ENCODE peak calls at places on chromosome 11, in seven cellular contexts. S is Peyer's patch, P is IMR-90, W is vagina, Q is heart left ventricle, B is A549, Z is adrenal gland. C is an unnamed sample.

GRCh38 chr11:95074806-95075563 is 8.3 kb downstream of the SRSF8 start:
- DNase-seq in S (peak; percentile 75), W (no peak), Q (peak; percentile 88), P (no peak), Z (peak; percentile 93), B (no peak), C (peak; percentile 48)

GRCh38 chr11:116808262-116809175 is 14.6 kb downstream of the APOA4 start:
- DNase-seq in S (peak; percentile 75), W (no peak), P (peak; percentile 32), B (no peak), Z (no peak), Q (no peak), C (no peak)

GRCh38 chr11:68704887-68705286 is 20.5 kb downstream of the GAL start:
- DNase-seq in S (no peak), B (no peak), Z (no peak), Q (no peak), P (no peak), W (no peak), C (no peak)

GRCh38 chr11:17652556-17652955 is 66.8 kb upstream of the MYOD1 start:
- DNase-seq in B (no peak), Q (no peak), P (no peak), S (no peak), W (no peak), Z (no peak), C (no peak)

GRCh38 chr11:20112291-20113146 is 47.8 kb downstream of the DBX1 start:
- DNase-seq in Z (peak; percentile 89), P (peak; percentile 97), S (peak; percentile 87), B (peak; percentile 90), W (peak; percentile 97), Q (peak; percentile 91), C (peak; percentile 66)

GRCh38 chr11:26847977-26848376 is 126.1 kb upstream of the SLC5A12 start:
- DNase-seq in P (no peak), S (no peak), W (no peak), B (no peak), Q (no peak), Z (no peak), C (no peak)

GRCh38 chr11:71454470-71455113 is 1.6 kb downstream of the NADSYN1 start:
- DNase-seq in B (no peak), Z (no peak), P (no peak), W (no peak), S (peak; percentile 62), Q (no peak), C (no peak)

GRCh38 chr11:122159173-122159701 is 43.2 kb upstream of the BLID start:
- DNase-seq in B (no peak), P (peak; percentile 65), Q (peak; percentile 38), Z (no peak), W (no peak), S (no peak), C (peak; percentile 56)

GRCh38 chr11:45921561-45922424 is 663 bp upstream of the LARGE2 start:
- DNase-seq in B (no peak), Z (no peak), P (no peak), Q (no peak), S (peak; percentile 61), W (no peak), C (no peak)

GRCh38 chr11:30712749-30713148 is 126.6 kb upstream of the MPPED2 start:
- DNase-seq in Q (no peak), Z (no peak), B (no peak), W (no peak), S (no peak), P (no peak), C (no peak)

GRCh38 chr11:132026746-132027145 is 656.3 kb downstream of the NTM start:
- DNase-seq in W (no peak), S (no peak), Z (no peak), P (no peak), Q (no peak), B (no peak), C (no peak)

GRCh38 chr11:107963091-107963490 is 34.8 kb downstream of the RAB39A start:
- DNase-seq in P (no peak), B (no peak), S (no peak), W (no peak), Q (no peak), Z (no peak), C (no peak)

GRCh38 chr11:10688401-10688800 is 5.2 kb downstream of the IRAG1 start:
- DNase-seq in B (peak; percentile 18), Q (no peak), W (no peak), Z (no peak), S (no peak), P (peak; percentile 34), C (no peak)

GRCh38 chr11:78910322-78910721 is 335.7 kb upstream of the NARS2 start:
- DNase-seq in P (no peak), Q (no peak), S (no peak), B (no peak), W (no peak), Z (no peak), C (no peak)

GRCh38 chr11:116135897-116136296 is 631.7 kb upstream of the CADM1 start:
- DNase-seq in W (no peak), Q (no peak), S (no peak), Z (no peak), P (no peak), B (no peak), C (no peak)

GRCh38 chr11:122019908-122020694 is 95.9 kb downstream of the BLID start:
- DNase-seq in S (no peak), P (no peak), Z (no peak), Q (no peak), B (no peak), W (no peak), C (no peak)

GRCh38 chr11:32213223-32213622 is 122.3 kb downstream of the RCN1 start:
- DNase-seq in Z (no peak), B (no peak), P (peak; percentile 74), Q (no peak), W (peak; percentile 44), S (no peak), C (no peak)

GRCh38 chr11:87281496-87281895 is 243.8 kb downstream of the TMEM135 start:
- DNase-seq in Q (no peak), Z (no peak), B (no peak), S (no peak), P (peak; percentile 77), W (no peak), C (no peak)

GRCh38 chr11:9748361-9748970 is 84.6 kb downstream of the SWAP70 start:
- DNase-seq in B (peak; percentile 89), W (no peak), P (peak; percentile 79), Z (peak; percentile 83), S (peak; percentile 64), Q (peak; percentile 57), C (no peak)

GRCh38 chr11:101552893-101553292 is 30.9 kb downstream of the TRPC6 start:
- DNase-seq in Q (no peak), S (no peak), P (no peak), Z (no peak), W (no peak), B (no peak), C (no peak)

GRCh38 chr11:45945392-45945999 is 23.0 kb downstream of the LARGE2 start:
- DNase-seq in P (no peak), Z (no peak), Q (no peak), W (no peak), S (no peak), B (no peak), C (no peak)

GRCh38 chr11:118383657-118384056 is 17.7 kb upstream of the ATP5MG start:
- DNase-seq in Z (no peak), B (no peak), S (no peak), P (no peak), Q (no peak), W (no peak), C (no peak)

GRCh38 chr11:17851697-17852096 is 117.1 kb downstream of the KCNC1 start:
- DNase-seq in P (no peak), Z (no peak), Q (no peak), W (no peak), B (no peak), S (no peak), C (no peak)

GRCh38 chr11:66892926-66893325 is 36.1 kb downstream of the LRFN4 start:
- DNase-seq in W (no peak), Q (no peak), S (no peak), Z (no peak), B (no peak), P (peak; percentile 58), C (no peak)

GRCh38 chr11:78099671-78100070 is 20.0 kb upstream of the NDUFC2 start:
- DNase-seq in S (no peak), Q (no peak), Z (no peak), W (no peak), B (no peak), P (no peak), C (no peak)

GRCh38 chr11:73195191-73196007 is 22.7 kb upstream of the P2RY2 start:
- DNase-seq in Z (peak; percentile 56), Q (no peak), S (peak; percentile 72), B (peak; percentile 64), P (no peak), W (peak; percentile 83), C (no peak)
- H3K27ac ChIP-seq in Z (no peak overlapping the region), Q (no peak overlapping the region), S (peak overlapping the region; percentile 79), B (peak overlapping the region; percentile 78), P (no peak overlapping the region), W (peak overlapping the region; percentile 6), C (no peak overlapping the region)

DNA sequence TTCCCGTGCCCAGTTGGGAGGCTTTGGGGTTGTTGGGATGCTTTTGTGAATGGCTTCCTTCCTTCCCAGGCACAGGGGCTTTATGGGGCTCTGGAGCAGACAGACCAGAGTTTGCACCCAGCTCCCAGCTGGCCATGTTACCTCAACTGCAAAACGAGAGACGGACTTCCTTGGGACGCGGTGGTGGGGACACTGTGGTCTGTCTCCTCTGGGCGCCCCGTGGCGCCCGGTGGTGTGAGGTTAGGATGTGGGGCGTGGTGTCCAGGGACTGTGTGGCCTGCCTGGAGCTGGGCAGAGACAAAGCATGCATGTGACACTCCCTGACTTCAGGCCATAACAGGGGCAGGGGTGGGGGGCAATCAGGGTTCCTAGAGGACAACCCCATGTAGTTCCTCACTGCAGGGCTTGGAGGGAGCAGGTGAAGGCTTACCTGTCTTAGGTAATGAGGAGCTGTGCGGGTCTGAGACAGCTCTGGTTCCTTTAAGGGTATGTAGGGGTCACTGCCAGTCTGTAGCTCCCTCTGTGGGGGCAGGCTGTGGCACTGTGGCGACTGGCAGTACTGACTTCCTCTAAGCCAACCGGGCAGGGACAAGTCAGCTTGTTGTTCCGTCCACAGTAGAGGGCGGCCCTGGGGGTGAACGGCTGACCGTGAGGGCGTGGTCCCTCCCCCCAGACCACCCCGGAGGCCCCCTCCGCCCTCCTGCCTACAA is 14.4 kb downstream of the KCNQ1 start:
- DNase-seq in P (no peak), Z (peak; percentile 53), B (no peak), S (peak; percentile 46), W (no peak), Q (no peak), C (no peak)
- H3K4me1 ChIP-seq in P (no peaks in the 10 kb centered on the region), Z (peaks cover 29% of the 10 kb centered on the region), B (no peaks in the 10 kb centered on the region), S (peaks cover 34% of the 10 kb centered on the region), W (peaks cover 7% of the 10 kb centered on the region), Q (peaks cover 53% of the 10 kb centered on the region), C (no peaks in the 10 kb centered on the region)

DNA sequence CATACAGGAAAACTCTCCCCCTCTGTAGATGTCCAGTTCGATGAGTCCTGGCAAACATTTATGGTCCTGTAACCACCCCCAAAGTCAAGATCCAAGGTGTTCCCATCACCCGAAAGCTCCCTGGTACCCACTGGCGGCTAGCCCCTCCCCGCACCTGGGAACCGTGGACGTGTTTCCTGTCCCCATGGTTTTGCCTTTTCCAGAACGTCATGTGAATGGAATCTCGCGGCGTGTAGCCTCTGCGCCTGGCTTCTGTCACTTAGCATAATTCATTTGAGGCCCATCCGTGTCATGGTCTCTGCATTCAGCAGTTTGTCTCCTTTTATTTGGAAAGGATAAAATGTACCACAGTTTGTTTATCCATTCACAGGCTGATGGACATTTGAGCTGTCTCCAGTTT is 106.3 kb downstream of the KCNQ1 start:
- DNase-seq in Z (peak; percentile 56), W (no peak), S (peak; percentile 40), B (no peak), Q (no peak), P (no peak), C (no peak)
- TF ChIP-seq POLR2A in Z (no peak), W (no peak), S (no peak), B (no peak), Q (no peak), P (no peak), C (no peak)

GRCh38 chr11:44563716-44564115 is 1.7 kb upstream of the CD82 start:
- DNase-seq in Z (no peak), Q (no peak), P (peak; percentile 81), S (no peak), B (no peak), W (no peak), C (no peak)
- H3K27ac ChIP-seq in Z (peak overlapping the region; percentile 97), Q (peak overlapping the region; percentile 92), P (peak overlapping the region; percentile 93), S (peak overlapping the region; percentile 91), B (no peak overlapping the region), W (peak overlapping the region; percentile 93), C (peak overlapping the region; percentile 92)

C was measured in ovary.